ENCODE peak calls at places on chromosomes 13 and 19, in nine cellular contexts. One of them, this sample, is unnamed.

GRCh38 chr13:111469916-111470506 is 149.6 kb downstream of the TEX29 start:
- DNase-seq in left colon: no peak
- DNase-seq in NCI-H345: no peak
- DNase-seq in cardiac muscle cell: no peak
- DNase-seq in brain microvascular endothelial cell: no peak
- DNase-seq in HL-60: no peak
- DNase-seq in NCI-H460: no peak
- DNase-seq in activated B cell treated with CpG ODN at 0.5 μM for 24 hours: no peak
- DNase-seq in T-helper 17 cell: no peak
- DNase-seq in this sample: no peak

GRCh38 chr13:66558511-66558910 is 671.6 kb downstream of the PCDH9 start:
- DNase-seq in left colon: no peak
- DNase-seq in HL-60: peak
- DNase-seq in T-helper 17 cell: no peak
- DNase-seq in NCI-H345: no peak
- DNase-seq in activated B cell treated with CpG ODN at 0.5 μM for 24 hours: no peak
- DNase-seq in NCI-H460: no peak
- DNase-seq in brain microvascular endothelial cell: no peak
- DNase-seq in cardiac muscle cell: no peak
- DNase-seq in this sample: no peak

GRCh38 chr19:51690359-51691121 is 2.6 kb upstream of the SPACA6 start:
- DNase-seq in cardiac muscle cell: peak
- DNase-seq in T-helper 17 cell: peak
- DNase-seq in left colon: peak
- DNase-seq in NCI-H460: no peak
- DNase-seq in activated B cell treated with CpG ODN at 0.5 μM for 24 hours: no peak
- DNase-seq in NCI-H345: no peak
- DNase-seq in HL-60: peak
- DNase-seq in brain microvascular endothelial cell: peak
- DNase-seq in this sample: no peak

GRCh38 chr19:5831152-5831551 is 8.3 kb downstream of the FUT6 start:
- DNase-seq in HL-60: no peak
- DNase-seq in left colon: no peak
- DNase-seq in NCI-H460: no peak
- DNase-seq in cardiac muscle cell: no peak
- DNase-seq in T-helper 17 cell: no peak
- DNase-seq in brain microvascular endothelial cell: no peak
- DNase-seq in activated B cell treated with CpG ODN at 0.5 μM for 24 hours: no peak
- DNase-seq in NCI-H345: no peak
- DNase-seq in this sample: no peak

GRCh38 chr19:37905936-37906867 is at the start of gene WDR87:
- DNase-seq in T-helper 17 cell: peak
- DNase-seq in HL-60: peak
- DNase-seq in activated B cell treated with CpG ODN at 0.5 μM for 24 hours: no peak
- DNase-seq in cardiac muscle cell: no peak
- DNase-seq in brain microvascular endothelial cell: no peak
- DNase-seq in left colon: peak
- DNase-seq in NCI-H345: peak
- DNase-seq in NCI-H460: no peak
- DNase-seq in this sample: no peak

GRCh38 chr19:29084266-29084665 is 128.7 kb downstream of the UQCRFS1 start:
- DNase-seq in NCI-H345: no peak
- DNase-seq in NCI-H460: no peak
- DNase-seq in HL-60: peak
- DNase-seq in brain microvascular endothelial cell: no peak
- DNase-seq in T-helper 17 cell: no peak
- DNase-seq in cardiac muscle cell: peak
- DNase-seq in activated B cell treated with CpG ODN at 0.5 μM for 24 hours: no peak
- DNase-seq in left colon: no peak
- DNase-seq in this sample: no peak

GRCh38 chr13:114109646-114110045 is 22.8 kb downstream of the RASA3 start:
- DNase-seq in left colon: peak
- DNase-seq in NCI-H460: no peak
- DNase-seq in brain microvascular endothelial cell: no peak
- DNase-seq in T-helper 17 cell: no peak
- DNase-seq in activated B cell treated with CpG ODN at 0.5 μM for 24 hours: no peak
- DNase-seq in NCI-H345: peak
- DNase-seq in HL-60: no peak
- DNase-seq in cardiac muscle cell: no peak
- DNase-seq in this sample: no peak

GRCh38 chr19:38035515-38036495 is 128.8 kb downstream of the SIPA1L3 start:
- DNase-seq in brain microvascular endothelial cell: peak
- DNase-seq in cardiac muscle cell: no peak
- DNase-seq in HL-60: no peak
- DNase-seq in left colon: no peak
- DNase-seq in NCI-H345: no peak
- DNase-seq in activated B cell treated with CpG ODN at 0.5 μM for 24 hours: no peak
- DNase-seq in T-helper 17 cell: no peak
- DNase-seq in NCI-H460: no peak
- DNase-seq in this sample: no peak

GRCh38 chr19:5718579-5719273 is 1.2 kb downstream of the LONP1 start:
- DNase-seq in brain microvascular endothelial cell: peak
- DNase-seq in T-helper 17 cell: no peak
- DNase-seq in NCI-H460: peak
- DNase-seq in left colon: no peak
- DNase-seq in NCI-H345: no peak
- DNase-seq in HL-60: peak
- DNase-seq in cardiac muscle cell: no peak
- DNase-seq in activated B cell treated with CpG ODN at 0.5 μM for 24 hours: no peak
- DNase-seq in this sample: peak

GRCh38 chr19:33054623-33055022 is 10.1 kb downstream of the RHPN2 start:
- DNase-seq in activated B cell treated with CpG ODN at 0.5 μM for 24 hours: no peak
- DNase-seq in NCI-H345: peak
- DNase-seq in left colon: peak
- DNase-seq in T-helper 17 cell: no peak
- DNase-seq in HL-60: no peak
- DNase-seq in brain microvascular endothelial cell: no peak
- DNase-seq in cardiac muscle cell: no peak
- DNase-seq in NCI-H460: no peak
- DNase-seq in this sample: no peak

GRCh38 chr13:35872369-35872768 is 258.8 kb downstream of the DCLK1 start:
- DNase-seq in NCI-H345: no peak
- DNase-seq in cardiac muscle cell: no peak
- DNase-seq in T-helper 17 cell: no peak
- DNase-seq in left colon: no peak
- DNase-seq in activated B cell treated with CpG ODN at 0.5 μM for 24 hours: no peak
- DNase-seq in NCI-H460: no peak
- DNase-seq in brain microvascular endothelial cell: no peak
- DNase-seq in HL-60: no peak
- DNase-seq in this sample: no peak

GRCh38 chr19:46447006-46447405 is 18.3 kb upstream of the PNMA8C start:
- DNase-seq in NCI-H345: no peak
- DNase-seq in brain microvascular endothelial cell: no peak
- DNase-seq in activated B cell treated with CpG ODN at 0.5 μM for 24 hours: no peak
- DNase-seq in cardiac muscle cell: no peak
- DNase-seq in left colon: no peak
- DNase-seq in HL-60: no peak
- DNase-seq in T-helper 17 cell: no peak
- DNase-seq in NCI-H460: no peak
- DNase-seq in this sample: no peak